ENCODE peak calls at places on chromosome 7, in six cellular contexts. I is memory B cell, B is mesenchymal stem cell, P is esophagus squamous epithelium, O is hypothalamus, T is A172. G is an unnamed sample.

GRCh38 chr7:135790371-135790977 is 41.9 kb upstream of the FAM180A start:
- DNase-seq in I (no peak), B (no peak), P (no peak), O (no peak), T (no peak), G (no peak)

GRCh38 chr7:135368416-135369186 is 135.0 kb downstream of the STRA8 start:
- DNase-seq in I (no peak), B (no peak), P (no peak), O (no peak), T (no peak), G (no peak)

GRCh38 chr7:28068811-28069216 is 111.8 kb downstream of the JAZF1 start:
- DNase-seq in I (no peak), B (peak; percentile 82), P (no peak), O (no peak), T (no peak), G (peak; percentile 94)

GRCh38 chr7:142856565-142857245 is 1.8 kb downstream of the EPHB6 start:
- DNase-seq in I (no peak), B (no peak), P (no peak), O (no peak), T (no peak), G (no peak)

GRCh38 chr7:77327067-77327931 is 88.8 kb downstream of the GSAP start:
- DNase-seq in I (no peak), B (peak; percentile 94), P (no peak), O (no peak), T (no peak), G (no peak)

GRCh38 chr7:90816511-90817142 is 220.5 kb downstream of the CDK14 start:
- DNase-seq in I (no peak), B (peak; percentile 92), P (no peak), O (no peak), T (peak; percentile 100), G (no peak)

GRCh38 chr7:47677664-47678063 is 95.8 kb upstream of the TNS3 start:
- DNase-seq in I (no peak), B (peak; percentile 72), P (no peak), O (no peak), T (peak; percentile 35), G (no peak)

GRCh38 chr7:135742371-135742770 is 6.2 kb downstream of the FAM180A start:
- DNase-seq in I (no peak), B (no peak), P (no peak), O (no peak), T (no peak), G (no peak)

GRCh38 chr7:105838273-105839141 is 37.9 kb downstream of the ATXN7L1 start:
- DNase-seq in I (no peak), B (peak; percentile 26), P (no peak), O (no peak), T (peak; percentile 27), G (no peak)

GRCh38 chr7:122143376-122143750 is 686 bp downstream of the AASS start:
- DNase-seq in I (peak; percentile 14), B (peak; percentile 63), P (no peak), O (peak; percentile 13), T (no peak), G (no peak)